ENCODE peak calls at places on chromosomes 11 and 22, in five cellular contexts. One of them, this sample, is unnamed.

GRCh38 chr11:59206635-59207034 is 6.1 kb downstream of the MPEG1 start:
- DNase-seq in GM10248: no peak
- DNase-seq in caudate nucleus: no peak
- DNase-seq in mucosa of descending colon: no peak
- DNase-seq in activated gamma-delta T cell treated with Interleukin-2 at 50 U/mL for 16 hours: no peak
- DNase-seq in this sample: peak; percentile 15

GRCh38 chr11:110513521-110514450 is 84.0 kb downstream of the FDX1 start:
- DNase-seq in activated gamma-delta T cell treated with Interleukin-2 at 50 U/mL for 16 hours: no peak
- DNase-seq in caudate nucleus: no peak
- DNase-seq in GM10248: no peak
- DNase-seq in mucosa of descending colon: no peak
- DNase-seq in this sample: no peak

GRCh38 chr11:76493626-76494539 is 49.1 kb downstream of the EMSY start:
- DNase-seq in mucosa of descending colon: peak; percentile 85
- DNase-seq in caudate nucleus: no peak
- DNase-seq in activated gamma-delta T cell treated with Interleukin-2 at 50 U/mL for 16 hours: no peak
- DNase-seq in GM10248: no peak
- DNase-seq in this sample: no peak

GRCh38 chr11:63226488-63227114 is 16.8 kb downstream of the SLC22A25 start:
- DNase-seq in mucosa of descending colon: no peak
- DNase-seq in GM10248: no peak
- DNase-seq in caudate nucleus: no peak
- DNase-seq in activated gamma-delta T cell treated with Interleukin-2 at 50 U/mL for 16 hours: no peak
- DNase-seq in this sample: no peak

GRCh38 chr11:5224538-5225479 is 2.1 kb downstream of the HBB start:
- DNase-seq in caudate nucleus: no peak
- DNase-seq in activated gamma-delta T cell treated with Interleukin-2 at 50 U/mL for 16 hours: no peak
- DNase-seq in GM10248: no peak
- DNase-seq in mucosa of descending colon: no peak
- DNase-seq in this sample: no peak

GRCh38 chr22:46033256-46034200 is 56.6 kb upstream of the WNT7B start:
- DNase-seq in mucosa of descending colon: no peak
- DNase-seq in activated gamma-delta T cell treated with Interleukin-2 at 50 U/mL for 16 hours: no peak
- DNase-seq in caudate nucleus: no peak
- DNase-seq in GM10248: no peak
- DNase-seq in this sample: no peak

GRCh38 chr11:131370901-131371790 is 731 bp downstream of the NTM start:
- DNase-seq in caudate nucleus: no peak
- DNase-seq in mucosa of descending colon: no peak
- DNase-seq in activated gamma-delta T cell treated with Interleukin-2 at 50 U/mL for 16 hours: no peak
- DNase-seq in GM10248: no peak
- DNase-seq in this sample: no peak

GRCh38 chr22:41976070-41976901 is 7.0 kb downstream of the SEPTIN3 start:
- DNase-seq in caudate nucleus: no peak
- DNase-seq in mucosa of descending colon: peak; percentile 64
- DNase-seq in GM10248: peak; percentile 51
- DNase-seq in activated gamma-delta T cell treated with Interleukin-2 at 50 U/mL for 16 hours: peak; percentile 21
- DNase-seq in this sample: peak; percentile 34

GRCh38 chr11:69402251-69402892 is 79.1 kb upstream of the LINC01488 start:
- DNase-seq in activated gamma-delta T cell treated with Interleukin-2 at 50 U/mL for 16 hours: no peak
- DNase-seq in caudate nucleus: no peak
- DNase-seq in mucosa of descending colon: no peak
- DNase-seq in GM10248: no peak
- DNase-seq in this sample: no peak

GRCh38 chr11:19676508-19677379 is 35.9 kb upstream of the NAV2 start:
- DNase-seq in mucosa of descending colon: no peak
- DNase-seq in caudate nucleus: no peak
- DNase-seq in GM10248: no peak
- DNase-seq in activated gamma-delta T cell treated with Interleukin-2 at 50 U/mL for 16 hours: no peak
- DNase-seq in this sample: no peak

GRCh38 chr11:64258356-64258755 is 7.0 kb downstream of the PLCB3 start:
- DNase-seq in caudate nucleus: no peak
- DNase-seq in GM10248: no peak
- DNase-seq in activated gamma-delta T cell treated with Interleukin-2 at 50 U/mL for 16 hours: no peak
- DNase-seq in mucosa of descending colon: no peak
- DNase-seq in this sample: no peak

GRCh38 chr11:3615998-3616397 is 25.8 kb downstream of the ART5 start:
- DNase-seq in activated gamma-delta T cell treated with Interleukin-2 at 50 U/mL for 16 hours: no peak
- DNase-seq in mucosa of descending colon: no peak
- DNase-seq in caudate nucleus: no peak
- DNase-seq in GM10248: peak; percentile 11
- DNase-seq in this sample: no peak

GRCh38 chr11:64810891-64811272 is 531 bp upstream of the MEN1 start:
- DNase-seq in activated gamma-delta T cell treated with Interleukin-2 at 50 U/mL for 16 hours: peak; percentile 56
- DNase-seq in GM10248: no peak
- DNase-seq in mucosa of descending colon: peak; percentile 58
- DNase-seq in caudate nucleus: no peak
- DNase-seq in this sample: no peak

GRCh38 chr11:119422505-119423416 is at the start of gene THY1:
- DNase-seq in GM10248: no peak
- DNase-seq in mucosa of descending colon: no peak
- DNase-seq in caudate nucleus: no peak
- DNase-seq in activated gamma-delta T cell treated with Interleukin-2 at 50 U/mL for 16 hours: no peak
- DNase-seq in this sample: no peak

GRCh38 chr22:35985361-35985760 is 43.3 kb downstream of the RBFOX2 start:
- DNase-seq in GM10248: no peak
- DNase-seq in mucosa of descending colon: no peak
- DNase-seq in activated gamma-delta T cell treated with Interleukin-2 at 50 U/mL for 16 hours: no peak
- DNase-seq in caudate nucleus: no peak
- DNase-seq in this sample: no peak

GRCh38 chr11:102849319-102849718 is 5.9 kb upstream of the MMP3 start:
- DNase-seq in GM10248: no peak
- DNase-seq in caudate nucleus: no peak
- DNase-seq in activated gamma-delta T cell treated with Interleukin-2 at 50 U/mL for 16 hours: no peak
- DNase-seq in mucosa of descending colon: no peak
- DNase-seq in this sample: peak; percentile 19

GRCh38 chr11:8610532-8611116 is 16.6 kb upstream of the STK33 start:
- DNase-seq in activated gamma-delta T cell treated with Interleukin-2 at 50 U/mL for 16 hours: no peak
- DNase-seq in mucosa of descending colon: no peak
- DNase-seq in GM10248: peak; percentile 29
- DNase-seq in caudate nucleus: no peak
- DNase-seq in this sample: no peak

This sample was measured in RKO.